ENCODE peak calls at places on chromosomes 3 and 15, in nine cellular contexts. N is BJ, U is left ventricle myocardium inferior, G is IMR-90, A is nephron progenitor cell, Z is colonic mucosa, Y is spleen, J is heart right ventricle, H is cardiac fibroblast. W is an unnamed sample.

GRCh38 chr3:14413381-14414071 is 11.1 kb downstream of the SLC6A6 start:
- DNase-seq in A (no peak), Z (no peak), J (no peak), G (peak; percentile 79), Y (no peak), U (no peak), N (no peak), H (peak; percentile 52), W (no peak)

GRCh38 chr3:138281561-138281960 is 48.1 kb downstream of the NME9 start:
- DNase-seq in H (no peak), Y (no peak), N (no peak), G (no peak), J (no peak), Z (no peak), U (no peak), A (no peak), W (no peak)

GRCh38 chr3:188470508-188471130 is 316.7 kb downstream of the LPP start:
- DNase-seq in G (no peak), J (no peak), A (no peak), Y (no peak), H (no peak), Z (no peak), N (no peak), U (no peak), W (no peak)

GRCh38 chr15:72967397-72967796 is 84.9 kb upstream of the NEO1 start:
- DNase-seq in Y (no peak), Z (no peak), U (no peak), J (no peak), H (no peak), A (no peak), N (no peak), G (no peak), W (no peak)

GRCh38 chr3:13851997-13852637 is 27.8 kb downstream of the WNT7A start:
- DNase-seq in U (no peak), G (no peak), N (no peak), H (no peak), Z (no peak), A (no peak), J (no peak), Y (peak; percentile 44), W (no peak)

GRCh38 chr3:193507566-193507965 is 47.1 kb downstream of the ATP13A4 start:
- DNase-seq in U (no peak), N (no peak), H (no peak), J (no peak), Z (no peak), Y (no peak), A (no peak), G (no peak), W (no peak)

GRCh38 chr15:89090791-89091666 is 2.8 kb downstream of the ABHD2 start:
- DNase-seq in J (peak; percentile 67), Z (peak; percentile 45), U (peak; percentile 73), A (no peak), H (peak; percentile 85), Y (peak; percentile 89), G (peak; percentile 85), N (peak; percentile 39), W (peak; percentile 29)

GRCh38 chr15:42166225-42166940 is 9.9 kb upstream of the PLA2G4F start:
- DNase-seq in A (no peak), U (no peak), Y (no peak), H (no peak), G (no peak), J (no peak), Z (no peak), N (no peak), W (no peak)

GRCh38 chr15:99361541-99362185 is 110.4 kb downstream of the LRRC28 start:
- DNase-seq in U (no peak), Y (no peak), H (peak; percentile 59), J (no peak), N (no peak), Z (no peak), G (peak; percentile 42), A (no peak), W (no peak)

GRCh38 chr3:42683875-42684593 is 1.3 kb upstream of the KLHL40 start:
- DNase-seq in Z (peak; percentile 65), J (no peak), U (peak; percentile 75), N (peak; percentile 80), A (no peak), G (peak; percentile 97), H (peak; percentile 97), Y (no peak), W (peak; percentile 71)

GRCh38 chr3:168416446-168416845 is 320.7 kb upstream of the GOLIM4 start:
- DNase-seq in N (no peak), U (no peak), H (no peak), J (no peak), Y (no peak), G (no peak), Z (no peak), A (no peak), W (no peak)

GRCh38 chr3:5791558-5791957 is 604.1 kb downstream of the EDEM1 start:
- DNase-seq in Z (no peak), H (peak; percentile 3), U (no peak), G (no peak), Y (no peak), A (no peak), N (no peak), J (no peak), W (no peak)

GRCh38 chr3:124277516-124277890 is 285.6 kb upstream of the ROPN1 start:
- DNase-seq in N (no peak), J (no peak), H (peak; percentile 47), A (no peak), G (peak; percentile 22), U (no peak), Y (no peak), Z (peak; percentile 48), W (no peak)
- TF ChIP-seq CTCF in N (peak; percentile 10), J (no peak), H (peak; percentile 15), A (no peak), G (no peak), U (no peak), Y (no peak), Z (no peak), W (no peak)

GRCh38 chr15:75042730-75043508 is 19.5 kb downstream of the PPCDC start:
- DNase-seq in J (peak; percentile 83), Y (peak; percentile 99), A (peak; percentile 46), G (peak; percentile 64), U (peak; percentile 85), N (no peak), Z (peak; percentile 84), H (peak; percentile 59), W (no peak)
- TF ChIP-seq CTCF in J (peak; percentile 57), Y (peak; percentile 67), A (peak; percentile 25), G (peak; percentile 34), U (peak; percentile 73), N (peak; percentile 50), Z (peak; percentile 51), H (peak; percentile 52), W (peak; percentile 43)

DNA sequence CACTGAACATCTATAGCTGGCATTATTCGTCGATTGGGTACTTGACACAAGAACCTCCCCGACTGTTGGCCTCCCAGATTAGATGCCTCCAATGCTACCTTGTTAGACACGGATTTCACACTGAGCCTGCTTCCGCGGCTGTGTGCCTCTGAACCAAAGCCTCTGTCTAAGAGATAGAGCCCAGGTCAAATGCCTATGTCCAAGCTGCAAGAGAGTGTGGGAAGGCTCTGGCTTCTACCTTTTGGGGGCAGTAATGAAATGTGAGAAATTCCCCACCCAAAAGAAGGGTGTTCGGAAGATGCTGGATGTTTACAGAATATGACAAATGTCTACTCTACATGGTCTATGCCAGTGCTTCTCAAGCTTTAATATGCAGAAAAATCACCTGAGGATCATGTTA is 2.0 kb upstream of the RPUSD2 start:
- DNase-seq in U (no peak), N (no peak), Y (no peak), Z (no peak), J (no peak), G (no peak), H (peak; percentile 22), A (no peak), W (no peak)
- TF ChIP-seq CTCF in U (no peak), N (peak; percentile 28), Y (no peak), Z (no peak), J (no peak), G (peak; percentile 14), H (peak; percentile 29), A (no peak), W (no peak)

GRCh38 chr3:121152573-121152972 is 244.6 kb downstream of the STXBP5L start:
- DNase-seq in A (no peak), H (peak; percentile 34), U (no peak), J (no peak), G (no peak), N (no peak), Y (no peak), Z (no peak), W (no peak)
- TF ChIP-seq CTCF in A (peak; percentile 30), H (no peak), U (no peak), J (no peak), G (no peak), N (no peak), Y (no peak), Z (no peak), W (no peak)

GRCh38 chr15:56886878-56887781 is 31.3 kb upstream of the TCF12 start:
- DNase-seq in H (peak; percentile 96), G (peak; percentile 95), Y (peak; percentile 96), A (peak; percentile 90), Z (peak; percentile 92), U (peak; percentile 96), N (peak; percentile 64), J (peak; percentile 96), W (peak; percentile 95)
- TF ChIP-seq CTCF in H (no peak), G (peak; percentile 19), Y (no peak), A (no peak), Z (no peak), U (peak; percentile 7), N (peak; percentile 27), J (no peak), W (peak; percentile 16)

GRCh38 chr3:37604336-37604833 is 257.3 kb upstream of the CTDSPL start:
- DNase-seq in Z (no peak), U (no peak), J (no peak), Y (no peak), H (peak; percentile 59), G (no peak), A (no peak), N (no peak), W (no peak)

GRCh38 chr3:37601832-37602231 is 259.8 kb upstream of the CTDSPL start:
- DNase-seq in G (no peak), H (peak; percentile 43), Z (no peak), N (no peak), Y (no peak), U (no peak), J (no peak), A (no peak), W (no peak)

GRCh38 chr3:37606472-37606871 is 255.2 kb upstream of the CTDSPL start:
- DNase-seq in G (no peak), Z (no peak), Y (no peak), U (no peak), N (no peak), H (no peak), J (no peak), A (no peak), W (no peak)

GRCh38 chr3:37605754-37606153 is 255.9 kb upstream of the CTDSPL start:
- DNase-seq in H (no peak), Y (no peak), A (no peak), J (no peak), G (no peak), U (no peak), N (no peak), Z (no peak), W (no peak)

DNA sequence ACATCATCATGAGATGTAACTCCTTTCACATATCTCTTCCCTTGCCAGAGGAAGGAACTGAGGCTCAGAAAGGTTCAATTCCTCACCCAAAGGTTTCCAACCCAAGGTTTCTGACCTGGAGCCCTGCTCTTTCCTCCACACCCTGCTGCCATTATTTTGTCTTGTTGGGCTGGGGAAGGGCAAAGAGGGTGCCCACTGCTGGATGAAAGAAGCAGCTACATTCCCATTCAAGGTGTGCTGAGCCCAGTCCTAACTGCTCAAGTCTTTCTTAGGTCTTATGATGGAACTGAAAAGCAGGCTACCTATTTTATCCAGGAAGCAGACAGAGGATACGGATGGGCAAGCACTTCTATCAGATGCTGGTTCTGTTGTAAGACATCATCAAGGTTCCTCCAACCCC is 258.0 kb upstream of the CTDSPL start:
- DNase-seq in Y (no peak), A (no peak), Z (no peak), U (no peak), N (no peak), H (no peak), J (no peak), G (no peak), W (no peak)
- TF ChIP-seq CTCF in Y (no peak), A (no peak), Z (no peak), U (no peak), N (no peak), H (no peak), J (no peak), G (no peak), W (no peak)